ENCODE peak calls at places on chromosome 21, in five cellular contexts. R, V, D, S and Q are unnamed samples.

GRCh38 chr21:17732306-17732705 is 86.8 kb downstream of the C21orf91 start:
- DNase-seq in R (no peak), V (peak), D (no peak), S (no peak), Q (peak)

GRCh38 chr21:44349847-44350772 is 3.3 kb upstream of the TRPM2 start:
- DNase-seq in R (no peak), V (no peak), D (no peak), S (no peak), Q (no peak)

GRCh38 chr21:45768741-45769049 is 125.2 kb downstream of the PCBP3 start:
- DNase-seq in R (no peak), V (no peak), D (no peak), S (no peak), Q (peak)

GRCh38 chr21:14270631-14271030 is 54.7 kb downstream of the RBM11 start:
- DNase-seq in R (no peak), V (no peak), D (no peak), S (no peak), Q (no peak)

GRCh38 chr21:34707876-34708325 is 39.1 kb downstream of the CLIC6 start:
- DNase-seq in R (no peak), V (no peak), D (no peak), S (no peak), Q (no peak)

GRCh38 chr21:40902299-40902698 is 55.3 kb upstream of the DSCAM start:
- DNase-seq in R (peak), V (no peak), D (no peak), S (no peak), Q (no peak)

GRCh38 chr21:44555200-44555875 is 3.3 kb downstream of the KRTAP10-3 start:
- DNase-seq in R (no peak), V (no peak), D (peak), S (no peak), Q (no peak)

GRCh38 chr21:17461014-17461413 is 51.8 kb upstream of the CXADR start:
- DNase-seq in R (no peak), V (peak), D (no peak), S (peak), Q (no peak)

GRCh38 chr21:46079357-46080170 is 18.3 kb upstream of the COL6A2 start:
- DNase-seq in R (peak), V (peak), D (peak), S (peak), Q (peak)

GRCh38 chr21:27649323-27649722 is 682.4 kb upstream of the ADAMTS5 start:
- DNase-seq in R (no peak), V (peak), D (no peak), S (peak), Q (no peak)

GRCh38 chr21:22795644-22796043 is 1797.4 kb downstream of the NCAM2 start:
- DNase-seq in R (no peak), V (no peak), D (no peak), S (no peak), Q (no peak)

GRCh38 chr21:46622226-46622625 is 13.2 kb upstream of the PRMT2 start:
- DNase-seq in R (no peak), V (no peak), D (peak), S (peak), Q (no peak)

GRCh38 chr21:17758703-17759102 is 60.5 kb downstream of the C21orf91 start:
- DNase-seq in R (no peak), V (no peak), D (no peak), S (no peak), Q (no peak)

GRCh38 chr21:37627074-37627473 is 260.5 kb downstream of the DYRK1A start:
- DNase-seq in R (peak), V (no peak), D (no peak), S (no peak), Q (no peak)

GRCh38 chr21:42021751-42022430 is 11.7 kb upstream of the ZBTB21 start:
- DNase-seq in R (no peak), V (no peak), D (no peak), S (no peak), Q (no peak)

GRCh38 chr21:16323586-16323985 is 593.8 kb downstream of the USP25 start:
- DNase-seq in R (no peak), V (peak), D (no peak), S (no peak), Q (no peak)

GRCh38 chr21:45894891-45895777 is 86.4 kb upstream of the COL6A1 start:
- DNase-seq in R (no peak), V (no peak), D (peak), S (no peak), Q (no peak)

GRCh38 chr21:37257526-37257966 is 9.6 kb downstream of the VPS26C start:
- DNase-seq in R (no peak), V (peak), D (peak), S (peak), Q (peak)

GRCh38 chr21:40176732-40177131 is 309.5 kb downstream of the PCP4 start:
- DNase-seq in R (no peak), V (no peak), D (no peak), S (no peak), Q (no peak)

GRCh38 chr21:40689241-40689640 is 157.7 kb downstream of the DSCAM start:
- DNase-seq in R (no peak), V (no peak), D (no peak), S (no peak), Q (no peak)

GRCh38 chr21:15735409-15735808 is 5.6 kb downstream of the USP25 start:
- DNase-seq in R (no peak), V (no peak), D (no peak), S (no peak), Q (peak)

GRCh38 chr21:44793269-44794030 is 8.2 kb downstream of the UBE2G2 start:
- DNase-seq in R (peak), V (peak), D (peak), S (peak), Q (peak)

GRCh38 chr21:27477321-27477720 is 510.4 kb upstream of the ADAMTS5 start:
- DNase-seq in R (no peak), V (peak), D (no peak), S (no peak), Q (no peak)

GRCh38 chr21:44785620-44786344 is 15.8 kb downstream of the UBE2G2 start:
- DNase-seq in R (no peak), V (peak), D (no peak), S (peak), Q (peak)

GRCh38 chr21:25370311-25370744 is 237.0 kb downstream of the MRPL39 start:
- DNase-seq in R (no peak), V (peak), D (no peak), S (peak), Q (peak)

GRCh38 chr21:40356644-40357043 is 489.4 kb downstream of the PCP4 start:
- DNase-seq in R (no peak), V (no peak), D (no peak), S (no peak), Q (no peak)

GRCh38 chr21:15121097-15121654 is 56.4 kb upstream of the NRIP1 start:
- DNase-seq in R (no peak), V (no peak), D (no peak), S (no peak), Q (no peak)

GRCh38 chr21:14303731-14304488 is 79.0 kb downstream of the HSPA13 start:
- DNase-seq in R (no peak), V (no peak), D (no peak), S (no peak), Q (no peak)

GRCh38 chr21:31162079-31162699 is 123.9 kb upstream of the KRTAP19-8 start:
- DNase-seq in R (no peak), V (no peak), D (no peak), S (no peak), Q (no peak)

GRCh38 chr21:31161157-31161556 is 122.9 kb upstream of the KRTAP19-8 start:
- DNase-seq in R (no peak), V (peak), D (no peak), S (peak), Q (no peak)

GRCh38 chr21:31162827-31163226 is 124.6 kb upstream of the KRTAP19-8 start:
- DNase-seq in R (no peak), V (peak), D (no peak), S (peak), Q (no peak)

GRCh38 chr21:31159808-31160207 is 121.5 kb upstream of the KRTAP19-8 start:
- DNase-seq in R (no peak), V (no peak), D (no peak), S (no peak), Q (no peak)

DNA sequence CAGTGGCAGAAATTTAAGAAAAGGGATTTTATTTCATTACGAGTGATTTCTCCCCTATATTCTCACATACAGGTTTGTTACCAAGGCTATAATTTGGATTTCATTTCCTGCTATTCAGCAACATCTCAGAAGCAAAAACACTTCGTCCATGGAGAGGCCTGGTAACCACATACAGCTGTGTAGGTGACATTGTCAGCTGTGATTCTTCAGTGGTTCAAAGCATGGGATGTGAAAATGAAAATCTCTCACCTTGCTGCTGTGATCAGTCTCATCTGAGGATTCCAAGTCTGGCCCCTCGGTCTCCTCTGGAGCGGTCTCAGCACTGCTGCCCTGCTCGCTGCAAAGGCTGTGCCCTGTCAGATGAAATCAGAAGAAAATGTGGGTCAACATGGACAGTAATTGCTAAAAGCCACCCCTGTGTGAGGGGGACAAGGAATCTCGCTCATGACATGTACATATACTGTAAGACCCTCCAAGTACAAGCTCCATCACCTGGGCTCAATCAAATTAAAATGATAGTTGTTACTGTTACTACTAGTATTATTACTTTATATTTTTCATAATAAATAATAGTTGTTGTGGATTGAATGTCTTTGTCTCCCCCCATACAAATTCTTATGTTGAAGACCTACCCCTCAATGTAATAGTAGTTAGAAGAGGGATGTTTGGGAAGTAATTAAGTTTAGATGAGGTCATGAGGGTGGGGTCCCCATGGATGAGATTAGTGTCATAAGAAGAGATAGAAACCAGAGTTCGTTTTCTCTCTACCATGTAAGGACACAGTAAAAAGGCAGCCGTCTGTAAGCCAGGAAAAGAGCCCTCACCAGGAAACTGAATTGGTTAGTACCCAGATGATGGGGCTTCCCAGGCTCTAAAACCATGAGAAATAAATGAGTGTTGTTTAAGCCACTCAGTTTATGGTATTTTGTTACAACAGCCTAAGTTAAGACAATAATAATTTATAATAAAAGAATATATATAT is 126.7 kb upstream of the KRTAP19-8 start:
- DNase-seq in R (no peak), V (no peak), D (no peak), S (no peak), Q (no peak)
- H3K27ac ChIP-seq in R (no peak), V (no peak), D (no peak), S (no peak), Q (no peak)

DNA sequence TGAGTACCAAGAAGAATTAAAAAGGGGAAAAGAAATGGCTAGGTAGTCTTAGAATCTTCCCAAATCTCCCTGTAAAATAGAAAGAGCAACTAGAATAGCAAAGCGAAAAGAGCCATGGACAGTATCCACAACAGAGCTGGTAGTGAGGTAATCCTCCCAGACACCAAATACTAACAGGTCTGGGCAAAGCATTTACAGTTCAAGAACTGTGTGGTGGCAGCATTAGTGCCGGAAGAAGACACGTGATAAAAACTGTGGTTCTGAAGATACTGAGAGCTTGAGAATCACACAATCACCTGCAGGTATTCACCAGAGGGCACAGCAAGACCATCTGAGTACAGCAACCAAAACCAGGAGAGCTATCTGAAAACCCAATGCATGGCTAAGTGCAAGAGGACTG is 31.8 kb upstream of the OLIG2 start:
- DNase-seq in R (no peak), V (no peak), D (no peak), S (no peak), Q (no peak)
- H3K4me3 ChIP-seq in R (no peak), V (no peak), D (no peak), S (no peak), Q (no peak)

DNA sequence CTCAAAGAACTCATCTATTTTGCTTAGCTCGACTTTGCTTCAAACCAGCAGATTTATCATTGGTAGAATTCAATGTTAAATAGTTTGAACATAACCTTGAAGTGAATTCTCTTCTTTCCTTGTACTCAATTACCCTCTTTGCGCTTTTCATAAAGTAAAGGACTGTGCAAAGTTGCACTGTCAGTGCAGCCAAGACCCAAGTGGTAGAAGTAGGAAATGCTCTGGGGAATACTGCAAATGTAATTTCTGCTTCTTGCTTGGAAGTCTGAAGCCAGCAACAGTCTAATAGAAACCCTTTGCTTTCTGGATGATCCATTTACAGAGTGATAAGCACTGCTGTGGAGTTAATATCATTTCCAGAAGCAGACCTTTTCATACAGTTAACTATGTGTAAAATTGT is 936.7 kb upstream of the TMPRSS15 start:
- DNase-seq in R (no peak), V (no peak), D (no peak), S (no peak), Q (no peak)
- H3K27ac ChIP-seq in R (peak), V (no peak), D (no peak), S (no peak), Q (no peak)

DNA sequence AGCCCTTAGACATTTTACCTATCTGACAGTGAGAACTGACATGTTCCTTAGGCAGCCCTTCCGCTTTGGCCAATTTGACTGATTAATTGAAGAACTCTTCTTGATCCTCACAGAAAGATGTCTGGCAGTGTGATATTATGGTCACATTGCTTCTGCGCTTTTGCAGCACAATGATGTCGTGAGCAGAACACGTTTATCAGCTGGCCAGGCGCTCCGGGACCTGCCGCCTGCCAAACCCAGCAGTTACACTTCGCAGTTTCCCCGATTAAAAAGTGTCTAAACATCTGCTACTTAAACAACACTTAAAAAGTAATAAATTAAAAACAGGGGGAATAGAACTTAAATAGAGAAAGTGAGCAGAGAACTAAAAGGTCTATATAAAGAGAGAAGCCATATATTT is 103.5 kb upstream of the ETS2 start:
- DNase-seq in R (no peak), V (no peak), D (no peak), S (no peak), Q (no peak)
- H3K4me3 ChIP-seq in R (no peak), V (no peak), D (no peak), S (no peak), Q (no peak)

GRCh38 chr21:29022141-29022540 is 2.3 kb upstream of the USP16 start:
- DNase-seq in R (no peak), V (no peak), D (no peak), S (no peak), Q (no peak)
- H3K27ac ChIP-seq in R (no peak), V (no peak), D (no peak), S (no peak), Q (no peak)

GRCh38 chr21:43343992-43344886 is 82.7 kb downstream of the SIK1 start:
- DNase-seq in R (peak), V (no peak), D (peak), S (no peak), Q (no peak)

GRCh38 chr21:43343095-43343991 is 83.6 kb downstream of the SIK1 start:
- DNase-seq in R (peak), V (no peak), D (peak), S (no peak), Q (no peak)

GRCh38 chr21:43341349-43342163 is 85.4 kb downstream of the SIK1 start:
- DNase-seq in R (no peak), V (peak), D (no peak), S (no peak), Q (no peak)

GRCh38 chr21:43340491-43341348 is 86.2 kb downstream of the SIK1 start:
- DNase-seq in R (peak), V (peak), D (no peak), S (peak), Q (peak)

GRCh38 chr21:43342301-43342881 is 84.5 kb downstream of the SIK1 start:
- DNase-seq in R (no peak), V (no peak), D (no peak), S (no peak), Q (no peak)
- H3K4me3 ChIP-seq in R (no peak), V (no peak), D (no peak), S (no peak), Q (no peak)